ENCODE peak calls at places on chromosome 4, in six cellular contexts. A, L, F, D, S and Z are unnamed samples. For H3K4me1, the result is how much of the 10 kb centered on the place peaks cover.

GRCh38 chr4:163523791-163524365 is 29.4 kb downstream of the TMA16 start:
- DNase-seq in F (no peak), D (no peak), L (no peak), S (no peak), A (no peak), Z (no peak)

GRCh38 chr4:184097240-184097619 is 120.4 kb downstream of the ENPP6 start:
- DNase-seq in A (no peak), L (no peak), D (no peak), S (peak), F (no peak), Z (no peak)

GRCh38 chr4:125985856-125986255 is 671.1 kb downstream of the FAT4 start:
- DNase-seq in D (no peak), A (no peak), F (peak), S (no peak), L (no peak), Z (no peak)

GRCh38 chr4:83510442-83510841 is 25.5 kb upstream of the GPAT3 start:
- DNase-seq in L (no peak), D (no peak), F (no peak), A (no peak), S (no peak), Z (no peak)

GRCh38 chr4:143391895-143392294 is 55.2 kb downstream of the GAB1 start:
- DNase-seq in F (no peak), D (no peak), S (no peak), L (no peak), A (no peak), Z (no peak)

GRCh38 chr4:53592686-53593641 is 1.7 kb upstream of the LNX1 start:
- DNase-seq in A (no peak), L (peak), F (no peak), D (no peak), S (peak), Z (peak)

GRCh38 chr4:180513076-180513475 is 1730.1 kb upstream of the TENM3 start:
- DNase-seq in L (no peak), F (no peak), D (no peak), S (no peak), A (no peak), Z (no peak)

GRCh38 chr4:53128959-53129358 is 236.9 kb downstream of the SCFD2 start:
- DNase-seq in L (no peak), A (no peak), S (no peak), F (no peak), D (no peak), Z (peak)

GRCh38 chr4:52106142-52106541 is 55.0 kb downstream of the SPATA18 start:
- DNase-seq in A (no peak), L (no peak), F (no peak), S (no peak), D (no peak), Z (no peak)

GRCh38 chr4:140151700-140152014 is 2.3 kb downstream of the MAML3 start:
- DNase-seq in L (peak), A (peak), D (peak), S (peak), F (no peak), Z (peak)

GRCh38 chr4:146379744-146380143 is 142.0 kb downstream of the SLC10A7 start:
- DNase-seq in S (no peak), A (no peak), F (no peak), L (no peak), D (peak), Z (peak)

GRCh38 chr4:13763707-13764106 is 136.2 kb upstream of the BOD1L1 start:
- DNase-seq in F (no peak), L (no peak), S (no peak), A (no peak), D (no peak), Z (no peak)

GRCh38 chr4:41835321-41835995 is 86.9 kb upstream of the PHOX2B start:
- DNase-seq in L (no peak), S (no peak), F (no peak), D (no peak), A (no peak), Z (no peak)

GRCh38 chr4:106369456-106370060 is 980 bp upstream of the GIMD1 start:
- DNase-seq in L (peak), F (peak), D (peak), S (peak), A (peak), Z (peak)

GRCh38 chr4:98939892-98940298 is 11.0 kb upstream of the EIF4E start:
- DNase-seq in D (peak), S (peak), F (no peak), L (peak), A (peak), Z (peak)

GRCh38 chr4:11252149-11252548 is 176.5 kb downstream of the HS3ST1 start:
- DNase-seq in D (no peak), A (no peak), S (no peak), F (no peak), L (no peak), Z (no peak)

GRCh38 chr4:109870061-109870460 is 22.2 kb downstream of the LRIT3 start:
- DNase-seq in L (no peak), F (no peak), A (no peak), D (no peak), S (no peak), Z (no peak)

GRCh38 chr4:106019771-106020170 is 124.5 kb downstream of the NPNT start:
- DNase-seq in F (no peak), D (no peak), S (no peak), L (no peak), A (no peak), Z (no peak)

GRCh38 chr4:86560447-86560846 is 33.7 kb upstream of the PTPN13 start:
- DNase-seq in A (no peak), L (no peak), D (no peak), F (no peak), S (no peak), Z (no peak)

GRCh38 chr4:73919691-73920090 is 50.5 kb downstream of the CXCL1 start:
- DNase-seq in L (no peak), S (no peak), F (no peak), A (no peak), D (no peak), Z (no peak)

GRCh38 chr4:20554134-20554533 is 146.1 kb upstream of the PACRGL start:
- DNase-seq in F (no peak), D (no peak), S (no peak), A (no peak), L (no peak), Z (no peak)

GRCh38 chr4:78611215-78611558 is 59.6 kb downstream of the ANXA3 start:
- DNase-seq in A (no peak), S (no peak), F (no peak), D (no peak), L (no peak), Z (no peak)

GRCh38 chr4:128322986-128323385 is 35.4 kb upstream of the PGRMC2 start:
- DNase-seq in F (no peak), S (no peak), L (peak), A (no peak), D (peak), Z (peak)

GRCh38 chr4:189081831-189082230 is 858.8 kb upstream of the FRG1 start:
- DNase-seq in A (no peak), F (no peak), S (no peak), L (no peak), D (no peak), Z (no peak)

GRCh38 chr4:154073107-154073817 is 284.4 kb upstream of the SFRP2 start:
- DNase-seq in L (no peak), S (no peak), A (no peak), F (no peak), D (no peak), Z (no peak)

GRCh38 chr4:156193800-156194199 is 240.1 kb upstream of the CTSO start:
- DNase-seq in D (no peak), S (no peak), L (no peak), F (no peak), A (no peak), Z (no peak)

GRCh38 chr4:85210353-85210752 is 243.9 kb upstream of the WDFY3 start:
- DNase-seq in S (no peak), F (no peak), L (no peak), A (peak), D (no peak), Z (no peak)

GRCh38 chr4:121696140-121696640 is 590 bp downstream of the ANXA5 start:
- DNase-seq in F (no peak), D (peak), L (no peak), S (peak), A (no peak), Z (peak)

GRCh38 chr4:168273838-168274237 is 44.7 kb downstream of the DDX60 start:
- DNase-seq in D (no peak), F (no peak), L (no peak), A (no peak), S (no peak), Z (no peak)

GRCh38 chr4:5133933-5134594 is 82.8 kb downstream of the STK32B start:
- DNase-seq in S (no peak), D (no peak), L (no peak), F (no peak), A (no peak), Z (no peak)

GRCh38 chr4:36399762-36400353 is 118.4 kb downstream of the DTHD1 start:
- DNase-seq in L (no peak), A (no peak), F (peak), D (peak), S (no peak), Z (peak)

GRCh38 chr4:66964467-66964866 is 580.8 kb downstream of the CENPC start:
- DNase-seq in S (no peak), D (no peak), A (no peak), L (no peak), F (no peak), Z (no peak)

GRCh38 chr4:83093060-83093640 is 21.4 kb downstream of the PLAC8 start:
- DNase-seq in S (no peak), D (no peak), A (no peak), L (no peak), F (no peak), Z (no peak)

GRCh38 chr4:52841707-52842456 is 20.2 kb upstream of the RASL11B start:
- DNase-seq in F (no peak), L (no peak), S (no peak), D (no peak), A (no peak), Z (peak)

GRCh38 chr4:82852751-82853053 is 38.3 kb downstream of the SEC31A start:
- DNase-seq in L (no peak), A (no peak), D (peak), F (no peak), S (no peak), Z (no peak)

GRCh38 chr4:27178066-27178465 is 317.4 kb downstream of the STIM2 start:
- DNase-seq in L (no peak), S (no peak), F (no peak), A (no peak), D (no peak), Z (no peak)

GRCh38 chr4:143241892-143242291 is 57.2 kb downstream of the USP38 start:
- DNase-seq in D (peak), L (no peak), S (peak), F (no peak), A (no peak), Z (no peak)

DNA sequence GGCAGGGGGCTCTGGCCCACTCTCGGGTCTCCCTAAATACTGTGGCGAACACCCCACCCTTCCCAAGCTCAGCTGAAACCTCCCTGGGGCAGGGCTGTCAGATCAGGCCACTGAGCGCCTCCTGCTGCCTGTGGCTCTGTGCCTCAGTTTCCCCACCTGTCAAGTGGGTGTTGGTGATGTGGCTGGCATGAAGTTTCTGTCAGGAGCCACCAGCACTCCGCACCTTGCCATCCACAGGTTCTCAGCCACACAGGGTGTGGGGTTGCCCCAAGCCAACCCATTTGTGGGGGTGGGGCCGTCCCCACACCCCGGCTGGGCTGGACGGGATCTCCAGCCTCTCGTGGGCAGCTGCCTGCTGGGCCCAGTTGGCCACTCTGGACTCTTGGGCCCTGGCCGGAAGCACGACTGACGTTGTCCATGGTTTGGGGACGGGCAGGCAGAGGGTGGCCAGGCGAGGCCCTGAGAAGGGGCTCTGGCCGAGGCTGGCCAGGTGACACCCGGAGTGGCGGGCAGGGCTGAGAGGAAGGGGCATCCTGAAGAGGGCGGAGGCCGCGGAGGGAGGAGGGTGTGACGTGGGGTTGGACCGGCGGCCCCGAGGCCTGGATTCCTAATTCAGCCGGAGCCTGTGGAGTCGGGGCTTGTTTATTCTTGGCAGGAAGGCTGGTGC is 5.5 kb upstream of the FGFR3 start:
- DNase-seq in F (no peak), A (no peak), L (no peak), D (no peak), S (no peak), Z (no peak)
- H3K4me1 ChIP-seq in F (under half), A (under half), L (under half), D (half or more), S (half or more), Z (under half)

GRCh38 chr4:81355136-81355535 is 116.6 kb downstream of the RASGEF1B start:
- DNase-seq in D (no peak), S (no peak), L (no peak), F (no peak), A (no peak), Z (no peak)

GRCh38 chr4:81360722-81361121 is 111.0 kb downstream of the RASGEF1B start:
- DNase-seq in A (no peak), S (no peak), L (no peak), F (no peak), D (no peak), Z (no peak)

GRCh38 chr4:81358173-81358572 is 113.5 kb downstream of the RASGEF1B start:
- DNase-seq in D (no peak), S (no peak), L (no peak), F (no peak), A (no peak), Z (no peak)

GRCh38 chr4:81353861-81354260 is 117.8 kb downstream of the RASGEF1B start:
- DNase-seq in D (no peak), S (no peak), F (no peak), A (no peak), L (no peak), Z (no peak)

GRCh38 chr4:81359207-81359606 is 112.5 kb downstream of the RASGEF1B start:
- DNase-seq in D (no peak), S (no peak), F (no peak), A (no peak), L (no peak), Z (no peak)
- TF ChIP-seq MAX in D (no peak), S (no peak), F (no peak), A (no peak), L (no peak), Z (no peak)

DNA sequence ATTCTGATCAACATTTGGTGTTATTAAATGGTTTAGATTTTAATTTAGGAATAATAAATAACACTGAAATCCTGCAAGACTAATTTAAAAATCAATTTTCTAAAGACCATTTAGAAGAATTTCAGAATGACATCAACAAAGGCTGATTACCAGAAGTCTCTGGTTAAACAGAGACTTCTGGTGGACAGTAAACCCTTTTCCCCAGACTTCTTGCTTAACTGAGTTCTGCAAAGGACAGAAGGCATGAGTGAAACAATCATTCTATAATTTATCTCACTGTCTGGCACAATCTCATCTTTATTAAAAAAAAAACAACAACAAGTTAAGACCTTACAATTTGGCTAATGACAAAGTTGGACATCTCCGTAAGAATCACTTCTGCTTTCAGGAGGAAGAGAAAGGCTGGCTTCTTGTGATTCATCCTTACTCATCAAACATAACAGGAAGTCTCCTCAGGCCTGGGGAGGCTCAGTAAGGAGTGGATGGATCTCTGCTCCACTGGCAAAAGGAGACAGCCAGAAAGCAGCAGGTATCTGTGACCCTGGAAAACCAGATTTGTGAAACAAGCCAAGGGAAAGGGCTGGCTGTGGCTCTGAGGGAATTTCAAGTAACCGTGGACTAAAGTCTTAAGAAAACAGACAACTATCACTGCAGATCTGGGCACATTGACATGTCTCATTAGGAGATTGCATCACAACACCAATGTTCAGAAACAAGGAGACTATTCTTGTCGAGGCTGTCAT is 908 bp upstream of the TLR6 start:
- DNase-seq in D (no peak), L (peak), F (peak), S (peak), A (peak), Z (peak)
- TF ChIP-seq POLR2A in D (no peak), L (no peak), F (peak), S (peak), A (peak), Z (peak)

GRCh38 chr4:108169639-108170038 is 907 bp upstream of the LEF1 start:
- DNase-seq in F (no peak), A (no peak), L (no peak), D (no peak), S (no peak), Z (no peak)
- H3K4me1 ChIP-seq in F (under half), A (under half), L (under half), D (under half), S (under half), Z (under half)

GRCh38 chr4:88599298-88599697 is 7.0 kb downstream of the HERC3 start:
- DNase-seq in L (no peak), A (no peak), F (no peak), D (no peak), S (no peak), Z (peak)
- TF ChIP-seq MAX in L (no peak), A (no peak), F (no peak), D (no peak), S (no peak), Z (no peak)